ENCODE peak calls at places on chromosome 6, in four cellular contexts. S, Q, I and W are unnamed samples.

GRCh38 chr6:138593100-138593877 is 94.0 kb upstream of the NHSL1 start:
- DNase-seq in S (no peak), Q (peak), I (no peak), W (peak)

GRCh38 chr6:166860392-166860791 is 96.0 kb downstream of the RNASET2 start:
- DNase-seq in S (no peak), Q (no peak), I (no peak), W (no peak)

GRCh38 chr6:117676577-117677218 is 1.4 kb downstream of the NUS1 start:
- DNase-seq in S (no peak), Q (no peak), I (no peak), W (no peak)

GRCh38 chr6:167221408-167222201 is 63.8 kb upstream of the GPR31 start:
- DNase-seq in S (no peak), Q (no peak), I (no peak), W (no peak)

GRCh38 chr6:160160929-160161646 is 39.5 kb downstream of the SLC22A1 start:
- DNase-seq in S (no peak), Q (no peak), I (no peak), W (no peak)

GRCh38 chr6:168686339-168686738 is 245.4 kb downstream of the SMOC2 start:
- DNase-seq in S (no peak), Q (no peak), I (no peak), W (no peak)

GRCh38 chr6:164502838-164503237 is 806.6 kb downstream of the C6orf118 start:
- DNase-seq in S (no peak), Q (no peak), I (no peak), W (peak)

GRCh38 chr6:21340563-21340962 is 253.0 kb upstream of the SOX4 start:
- DNase-seq in S (no peak), Q (no peak), I (no peak), W (peak)

GRCh38 chr6:22668307-22668706 is 98.9 kb downstream of the HDGFL1 start:
- DNase-seq in S (no peak), Q (no peak), I (no peak), W (no peak)

GRCh38 chr6:45728674-45729073 is 287.0 kb downstream of the CLIC5 start:
- DNase-seq in S (no peak), Q (no peak), I (no peak), W (no peak)

DNA sequence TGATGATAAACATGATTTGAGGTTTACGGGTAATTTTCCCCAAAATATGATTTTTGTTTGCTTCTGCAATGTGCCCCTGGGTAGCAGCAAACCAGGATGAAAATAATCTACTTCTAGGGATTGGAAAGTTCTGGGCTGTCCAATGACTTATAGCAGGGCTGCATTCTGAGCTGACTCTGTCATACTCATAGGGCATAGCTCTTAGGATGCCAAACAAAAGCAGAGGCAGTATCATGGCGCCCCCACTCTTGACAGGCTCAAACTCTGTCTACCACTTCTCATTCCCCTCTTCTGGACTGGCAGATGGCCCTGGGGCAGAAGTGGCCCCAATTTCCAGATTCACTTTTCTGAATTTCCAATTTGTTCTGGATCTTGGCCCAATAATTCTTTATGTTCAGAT is 10.3 kb downstream of the SERPINB1 start:
- DNase-seq in S (no peak), Q (no peak), I (no peak), W (no peak)
- H3K27ac ChIP-seq in S (no peak), Q (no peak), I (no peak), W (no peak)

GRCh38 chr6:31558631-31559500 is 11.5 kb downstream of the NFKBIL1 start:
- DNase-seq in S (peak), Q (peak), I (no peak), W (no peak)
- H3K4me3 ChIP-seq in S (no peak), Q (no peak), I (no peak), W (no peak)

GRCh38 chr6:47631248-47632196 is 66.9 kb upstream of the ADGRF4 start:
- DNase-seq in S (no peak), Q (no peak), I (no peak), W (peak)

GRCh38 chr6:47630587-47630986 is 67.8 kb upstream of the ADGRF4 start:
- DNase-seq in S (no peak), Q (no peak), I (no peak), W (no peak)

GRCh38 chr6:47629954-47630353 is 68.4 kb upstream of the ADGRF4 start:
- DNase-seq in S (no peak), Q (no peak), I (no peak), W (no peak)

GRCh38 chr6:47634210-47635047 is 64.0 kb upstream of the ADGRF4 start:
- DNase-seq in S (no peak), Q (no peak), I (no peak), W (no peak)

GRCh38 chr6:47633141-47633540 is 65.2 kb upstream of the ADGRF4 start:
- DNase-seq in S (no peak), Q (no peak), I (no peak), W (peak)
- TF ChIP-seq CTCF in S (no peak), Q (no peak), I (no peak), W (no peak)

GRCh38 chr6:36678488-36679042 is at the start of gene CDKN1A:
- DNase-seq in S (peak), Q (peak), I (peak), W (peak)
- H3K27ac ChIP-seq in S (peak), Q (peak), I (peak), W (peak)